ENCODE peak calls at places on chromosomes 13 and 19, in seven cellular contexts. V, E, S, R, D, H and O are unnamed samples. For H3K4me1, the result is how much of the 10 kb centered on the place peaks cover.

GRCh38 chr19:11200931-11201330 is 3.6 kb upstream of the KANK2 start:
- DNase-seq in E (no peak), H (no peak), V (no peak), D (no peak), R (no peak), S (no peak), O (no peak)

GRCh38 chr19:7230826-7231225 is 63.4 kb downstream of the INSR start:
- DNase-seq in V (no peak), E (no peak), D (peak), S (no peak), R (peak), H (no peak), O (no peak)

GRCh38 chr13:39503048-39503447 is 99.9 kb downstream of the LHFPL6 start:
- DNase-seq in H (no peak), V (no peak), D (no peak), R (no peak), S (peak), E (no peak), O (no peak)

GRCh38 chr19:29676586-29676985 is 11.3 kb downstream of the PLEKHF1 start:
- DNase-seq in R (no peak), S (no peak), H (no peak), E (no peak), D (peak), V (no peak), O (no peak)

GRCh38 chr13:74562381-74562780 is 428.2 kb upstream of the KLF12 start:
- DNase-seq in E (no peak), H (no peak), V (no peak), R (no peak), S (no peak), D (no peak), O (no peak)

GRCh38 chr13:28654276-28654675 is 4.7 kb upstream of the POMP start:
- DNase-seq in D (no peak), V (no peak), H (no peak), R (no peak), S (no peak), E (no peak), O (no peak)

GRCh38 chr13:73230714-73231113 is 171.9 kb downstream of the KLF5 start:
- DNase-seq in E (no peak), D (no peak), V (no peak), H (no peak), S (no peak), R (no peak), O (no peak)

GRCh38 chr13:110317093-110317492 is 10.0 kb downstream of the COL4A2 start:
- DNase-seq in H (no peak), V (no peak), R (no peak), S (no peak), D (no peak), E (no peak), O (no peak)

GRCh38 chr19:632228-633067 is 889 bp downstream of the POLRMT start:
- DNase-seq in R (no peak), H (peak), V (peak), D (no peak), E (peak), S (peak), O (no peak)

GRCh38 chr13:74575729-74576125 is 441.5 kb upstream of the KLF12 start:
- DNase-seq in S (peak), H (peak), E (peak), D (peak), R (peak), V (peak), O (peak)

GRCh38 chr19:508204-509150 is 1.2 kb downstream of the TPGS1 start:
- DNase-seq in V (no peak), D (no peak), R (no peak), S (no peak), E (peak), H (no peak), O (no peak)

GRCh38 chr19:52992109-52993004 is 21.4 kb upstream of the ERVV-1 start:
- DNase-seq in V (no peak), S (peak), D (peak), H (peak), R (peak), E (peak), O (no peak)

GRCh38 chr19:10431254-10431942 is 11.1 kb downstream of the PDE4A start:
- DNase-seq in V (no peak), E (peak), H (no peak), D (peak), S (peak), R (peak), O (no peak)

GRCh38 chr13:53064721-53065120 is 36.1 kb downstream of the OLFM4 start:
- DNase-seq in D (no peak), E (no peak), V (no peak), S (no peak), R (no peak), H (no peak), O (no peak)

GRCh38 chr13:73168226-73168992 is 109.6 kb downstream of the KLF5 start:
- DNase-seq in E (no peak), H (peak), S (no peak), R (no peak), V (no peak), D (no peak), O (no peak)

GRCh38 chr13:28707629-28708427 is 10.9 kb downstream of the SLC46A3 start:
- DNase-seq in D (no peak), V (no peak), R (no peak), S (no peak), H (no peak), E (no peak), O (no peak)

GRCh38 chr19:34644991-34645461 is 31.9 kb downstream of the SCGB2B2 start:
- DNase-seq in E (no peak), S (no peak), D (no peak), R (no peak), H (no peak), V (no peak), O (no peak)

GRCh38 chr13:59641758-59642157 is 522.0 kb downstream of the DIAPH3 start:
- DNase-seq in D (no peak), S (no peak), V (no peak), H (no peak), R (no peak), E (no peak), O (no peak)

GRCh38 chr19:33350538-33351309 is 22.8 kb upstream of the CEBPG start:
- DNase-seq in V (no peak), E (no peak), D (no peak), S (no peak), R (peak), H (no peak), O (no peak)

GRCh38 chr13:27919299-27919933 is 384 bp upstream of the PDX1 start:
- DNase-seq in V (no peak), E (no peak), R (no peak), H (no peak), D (no peak), S (no peak), O (no peak)

DNA sequence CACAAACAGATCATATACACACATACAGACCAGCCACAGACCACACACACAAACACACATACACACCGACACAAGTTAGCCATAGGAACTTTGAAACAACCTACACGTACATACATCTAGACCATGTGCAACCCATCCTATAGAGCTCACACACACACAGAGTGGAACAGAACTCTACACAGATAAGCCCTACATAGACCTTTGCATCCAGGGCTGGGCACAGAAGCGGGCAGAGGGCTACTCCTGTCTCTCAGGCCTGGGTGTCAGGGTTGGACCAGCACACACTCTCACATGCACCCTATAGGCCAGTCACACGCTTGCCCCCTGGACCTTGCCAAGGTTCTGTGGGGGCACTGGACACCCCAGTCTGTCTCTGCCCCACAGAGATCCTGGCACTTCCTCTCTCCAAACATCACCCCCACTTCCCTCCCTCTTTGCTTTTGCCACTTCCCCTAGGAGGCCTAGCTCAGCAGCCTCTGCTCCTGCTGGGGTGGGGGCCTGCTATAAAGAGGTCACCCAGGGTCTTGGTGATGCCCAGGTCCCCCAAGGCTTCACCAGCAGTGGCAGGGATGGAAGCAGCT is 5.8 kb upstream of the JUNB start:
- DNase-seq in E (peak), S (no peak), R (no peak), V (no peak), D (no peak), H (no peak), O (no peak)
- H3K4me1 ChIP-seq in E (half or more), S (under half), R (under half), V (under half), D (half or more), H (under half), O (half or more)

GRCh38 chr19:18843960-18844359 is 12.2 kb downstream of the UPF1 start:
- DNase-seq in H (no peak), R (no peak), V (no peak), E (no peak), S (no peak), D (no peak), O (no peak)

GRCh38 chr19:18841400-18841799 is 9.6 kb downstream of the UPF1 start:
- DNase-seq in R (no peak), V (no peak), E (no peak), H (no peak), S (no peak), D (no peak), O (no peak)

GRCh38 chr19:18842166-18842565 is 10.4 kb downstream of the UPF1 start:
- DNase-seq in R (no peak), E (no peak), D (no peak), H (no peak), S (no peak), V (no peak), O (no peak)

GRCh38 chr19:18840288-18841260 is 8.8 kb downstream of the UPF1 start:
- DNase-seq in S (no peak), R (no peak), E (no peak), H (no peak), V (no peak), D (no peak), O (no peak)

GRCh38 chr19:18839465-18840287 is 7.9 kb downstream of the UPF1 start:
- DNase-seq in E (no peak), H (peak), D (peak), V (no peak), S (peak), R (no peak), O (no peak)
- H3K4me1 ChIP-seq in E (half or more), H (under half), D (half or more), V (under half), S (under half), R (under half), O (half or more)

GRCh38 chr19:15237759-15238638 is 5.8 kb upstream of the EPHX3 start:
- DNase-seq in V (no peak), D (no peak), R (no peak), E (no peak), H (no peak), S (no peak), O (no peak)

GRCh38 chr19:15234525-15235130 is 2.4 kb upstream of the EPHX3 start:
- DNase-seq in H (no peak), E (no peak), S (no peak), R (no peak), D (no peak), V (no peak), O (no peak)

GRCh38 chr19:15238639-15239155 is 6.4 kb upstream of the EPHX3 start:
- DNase-seq in R (no peak), H (no peak), V (no peak), S (peak), D (no peak), E (no peak), O (no peak)

GRCh38 chr19:15235796-15236195 is 3.5 kb upstream of the EPHX3 start:
- DNase-seq in D (no peak), V (no peak), R (no peak), H (no peak), E (no peak), S (no peak), O (no peak)

DNA sequence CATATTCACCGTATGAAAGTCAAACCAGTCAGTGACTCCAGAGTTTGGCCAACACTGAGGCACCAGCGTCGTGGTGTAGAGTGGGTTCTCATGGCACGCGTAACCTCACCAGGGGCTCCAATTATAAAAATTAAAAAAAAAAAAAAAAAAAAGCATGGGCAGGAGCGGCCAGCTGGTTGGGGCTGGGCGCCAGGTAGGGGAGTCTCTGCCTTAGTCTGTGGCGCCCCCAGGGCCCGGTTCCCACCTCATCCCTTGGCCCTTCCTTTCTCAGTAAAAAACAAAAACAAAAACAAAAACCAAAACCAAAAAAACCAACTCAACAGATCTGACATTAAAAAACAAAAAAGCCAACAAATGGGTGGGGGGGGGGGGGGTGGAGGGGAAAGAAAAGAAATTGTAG is 4.6 kb upstream of the EPHX3 start:
- DNase-seq in E (no peak), D (no peak), H (no peak), S (no peak), R (no peak), V (no peak), O (no peak)
- H3K4me1 ChIP-seq in E (under half), D (under half), H (under half), S (under half), R (under half), V (under half), O (under half)

DNA sequence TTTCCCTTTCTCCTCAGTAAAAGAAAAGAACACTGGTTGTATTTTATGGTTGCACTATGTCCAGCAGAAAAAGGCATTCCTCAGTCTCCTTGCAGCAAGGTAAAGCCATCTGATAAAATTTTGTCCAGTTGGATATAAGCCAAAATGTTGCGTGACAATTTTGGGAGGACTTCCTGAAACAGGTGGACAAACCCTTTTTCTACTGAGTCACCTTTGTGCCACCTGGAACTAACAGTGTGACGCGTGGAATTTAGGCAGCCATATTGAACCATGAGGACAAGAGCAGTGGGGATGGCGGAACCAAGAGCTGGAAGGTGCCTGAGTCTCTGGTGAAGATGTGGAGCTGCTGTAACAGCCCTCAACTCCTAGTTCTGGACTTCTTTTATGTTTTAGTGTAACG is 8.2 kb downstream of the CADM4 start:
- DNase-seq in H (no peak), D (no peak), R (no peak), S (no peak), V (no peak), E (no peak), O (no peak)
- H3K4me1 ChIP-seq in H (under half), D (under half), R (under half), S (under half), V (under half), E (under half), O (under half)

GRCh38 chr19:2791876-2792275 is 6.6 kb downstream of the THOP1 start:
- DNase-seq in D (no peak), R (no peak), S (no peak), H (no peak), V (no peak), E (no peak), O (no peak)
- H3K4me1 ChIP-seq in D (under half), R (under half), S (under half), H (under half), V (under half), E (under half), O (under half)